ENCODE peak calls at places on chromosomes 4 and X, in eight cellular contexts. U, D, F, W, R, T, P and S are unnamed samples.

GRCh38 chr4:145535202-145535601 is 53.5 kb downstream of the SMAD1 start:
- DNase-seq in U (no peak), D (no peak), F (no peak), W (no peak), R (no peak), T (no peak), P (no peak), S (no peak)

GRCh38 chrX:143854006-143854405 is 29.9 kb upstream of the UBE2NL start:
- DNase-seq in U (no peak), D (no peak), F (no peak), W (no peak), R (no peak), T (no peak), P (peak; percentile 40), S (no peak)

GRCh38 chr4:59818656-59819055 is 1381.5 kb upstream of the ADGRL3 start:
- DNase-seq in U (no peak), D (no peak), F (no peak), W (no peak), R (no peak), T (no peak), P (no peak), S (no peak)

GRCh38 chr4:121514443-121514842 is 133.6 kb upstream of the QRFPR start:
- DNase-seq in U (peak; percentile 27), D (no peak), F (no peak), W (no peak), R (no peak), T (no peak), P (no peak), S (no peak)

GRCh38 chr4:30719363-30720020 is 677 bp upstream of the PCDH7 start:
- DNase-seq in U (peak; percentile 75), D (peak; percentile 26), F (no peak), W (no peak), R (no peak), T (peak; percentile 64), P (peak; percentile 71), S (peak; percentile 91)

GRCh38 chrX:150692296-150692695 is 900 bp upstream of the MTMR1 start:
- DNase-seq in U (no peak), D (no peak), F (no peak), W (no peak), R (no peak), T (no peak), P (no peak), S (peak; percentile 63)

GRCh38 chr4:53865031-53865430 is 199.4 kb downstream of the CHIC2 start:
- DNase-seq in U (no peak), D (no peak), F (no peak), W (no peak), R (no peak), T (no peak), P (no peak), S (no peak)

GRCh38 chrX:22800360-22800759 is 199.4 kb upstream of the DDX53 start:
- DNase-seq in U (peak; percentile 24), D (no peak), F (no peak), W (no peak), R (peak; percentile 72), T (no peak), P (peak; percentile 94), S (peak; percentile 66)

GRCh38 chr4:104890598-104890997 is 256.1 kb upstream of the TET2 start:
- DNase-seq in U (no peak), D (no peak), F (no peak), W (no peak), R (no peak), T (no peak), P (no peak), S (no peak)

GRCh38 chrX:111445485-111445884 is 33.5 kb upstream of the DCX start:
- DNase-seq in U (peak; percentile 38), D (peak; percentile 71), F (no peak), W (peak; percentile 14), R (peak; percentile 3), T (no peak), P (peak; percentile 46), S (no peak)